ENCODE peak calls at places on chromosome 7, in eight cellular contexts. D is lower leg skin; R is SW480; H is globus pallidus; P is left ventricle myocardium inferior; W is fibroblast of lung; I is activated naive CD4-positive, alpha-beta T cell treated with anti-CD3 and anti-CD28 coated beads, Interleukin-2, amount 10 ng/mL, durations not matched to agents 7 days and 5 days; G is ELR. Y is an unnamed sample.

GRCh38 chr7:42790196-42790595 is 121.7 kb downstream of the C7orf25 start:
- DNase-seq in I (no peak), G (peak; percentile 43), H (no peak), R (no peak), D (no peak), W (peak; percentile 57), P (no peak), Y (no peak)

GRCh38 chr7:151395036-151395367 is 14.8 kb downstream of the WDR86 start:
- DNase-seq in G (no peak), H (no peak), P (no peak), I (no peak), W (no peak), R (no peak), D (no peak), Y (no peak)

GRCh38 chr7:42493436-42494198 is 256.6 kb upstream of the GLI3 start:
- DNase-seq in W (peak; percentile 91), D (peak; percentile 91), R (peak; percentile 79), P (peak; percentile 76), I (no peak), H (peak; percentile 20), G (peak; percentile 83), Y (peak; percentile 74)

GRCh38 chr7:15341811-15342210 is 220.0 kb downstream of the AGMO start:
- DNase-seq in R (no peak), G (no peak), P (no peak), D (no peak), W (no peak), H (no peak), I (no peak), Y (no peak)

GRCh38 chr7:85587777-85588176 is 400.9 kb upstream of the SEMA3D start:
- DNase-seq in R (no peak), I (no peak), P (no peak), G (peak; percentile 7), H (no peak), D (no peak), W (no peak), Y (no peak)

GRCh38 chr7:140992422-140992821 is 22.3 kb downstream of the MRPS33 start:
- DNase-seq in G (no peak), D (no peak), W (no peak), I (no peak), H (no peak), R (no peak), P (no peak), Y (no peak)

GRCh38 chr7:74057216-74057925 is 26.2 kb upstream of the LIMK1 start:
- DNase-seq in G (no peak), R (no peak), D (no peak), P (no peak), W (no peak), H (no peak), I (no peak), Y (no peak)

GRCh38 chr7:132422502-132423101 is 153.7 kb downstream of the PLXNA4 start:
- DNase-seq in G (peak; percentile 17), P (no peak), I (no peak), H (no peak), R (no peak), W (peak; percentile 48), D (no peak), Y (peak; percentile 58)

GRCh38 chr7:49635800-49636199 is 137.6 kb upstream of the VWC2 start:
- DNase-seq in W (no peak), G (no peak), I (no peak), H (no peak), P (no peak), D (no peak), R (no peak), Y (no peak)

GRCh38 chr7:40536406-40536805 is 401.6 kb downstream of the SUGCT start:
- DNase-seq in W (no peak), R (no peak), G (no peak), I (no peak), P (no peak), H (no peak), D (no peak), Y (no peak)

GRCh38 chr7:154953006-154953684 is 49.8 kb downstream of the PAXIP1 start:
- DNase-seq in G (peak; percentile 62), W (peak; percentile 54), D (peak; percentile 91), H (no peak), P (peak; percentile 36), I (peak; percentile 77), R (peak; percentile 8), Y (no peak)

GRCh38 chr7:115749924-115750323 is 280.6 kb downstream of the TFEC start:
- DNase-seq in W (no peak), G (peak; percentile 3), D (no peak), I (no peak), H (no peak), P (no peak), R (no peak), Y (peak; percentile 23)

GRCh38 chr7:70347880-70348279 is 749.6 kb downstream of the AUTS2 start:
- DNase-seq in I (no peak), P (no peak), D (no peak), R (no peak), G (no peak), W (no peak), H (no peak), Y (no peak)

GRCh38 chr7:149477494-149478443 is 16.9 kb upstream of the ZNF777 start:
- DNase-seq in H (no peak), P (no peak), G (no peak), I (no peak), W (no peak), R (no peak), D (no peak), Y (no peak)

GRCh38 chr7:157549612-157550299 is 213.0 kb downstream of the DNAJB6 start:
- DNase-seq in W (no peak), R (no peak), I (peak; percentile 16), P (no peak), D (peak; percentile 40), G (no peak), H (no peak), Y (no peak)

GRCh38 chr7:133699390-133699789 is 427.8 kb upstream of the LRGUK start:
- DNase-seq in R (no peak), D (no peak), G (no peak), W (no peak), H (no peak), I (no peak), P (no peak), Y (no peak)

GRCh38 chr7:127949670-127950069 is 81.6 kb downstream of the LRRC4 start:
- DNase-seq in D (no peak), I (no peak), P (no peak), G (no peak), W (peak; percentile 31), H (no peak), R (no peak), Y (no peak)

Y was measured in Right ventricle myocardium inferior.